ENCODE peak calls at places on chromosomes 16 and 17, in four cellular contexts. T is body of pancreas; A is CD8-positive, alpha-beta T cell; U is tibial artery. S is an unnamed sample. For H3K4me1, the result is how much of the 10 kb centered on the place peaks cover.

GRCh38 chr17:46273541-46274236 is 21.2 kb upstream of the LRRC37A start:
- DNase-seq in T (no peak), A (peak), U (no peak), S (no peak)

GRCh38 chr17:40806131-40806530 is 6.4 kb upstream of the KRT28 start:
- DNase-seq in T (no peak), A (no peak), U (no peak), S (no peak)

GRCh38 chr17:50625032-50625871 is 9.4 kb upstream of the ABCC3 start:
- DNase-seq in T (no peak), A (no peak), U (no peak), S (no peak)

GRCh38 chr17:82129095-82129494 is 31.1 kb upstream of the FASN start:
- DNase-seq in T (no peak), A (no peak), U (no peak), S (no peak)

GRCh38 chr17:57823469-57824401 is 26.1 kb downstream of the MRPS23 start:
- DNase-seq in T (no peak), A (no peak), U (no peak), S (no peak)

GRCh38 chr17:80927791-80928216 is 63.8 kb upstream of the CHMP6 start:
- DNase-seq in T (no peak), A (no peak), U (peak), S (no peak)

GRCh38 chr17:71516149-71516548 is 604.7 kb upstream of the SOX9 start:
- DNase-seq in T (no peak), A (no peak), U (no peak), S (no peak)

GRCh38 chr16:21599994-21600773 is 807 bp downstream of the METTL9 start:
- DNase-seq in T (no peak), A (no peak), U (no peak), S (no peak)

GRCh38 chr17:82884923-82885322 is 45.1 kb upstream of the ZNF750 start:
- DNase-seq in T (no peak), A (peak), U (no peak), S (no peak)

GRCh38 chr17:46815474-46816353 is 2.8 kb downstream of the WNT3 start:
- DNase-seq in T (no peak), A (no peak), U (no peak), S (no peak)

GRCh38 chr16:58105619-58106018 is 23.6 kb downstream of the CFAP20 start:
- DNase-seq in T (no peak), A (no peak), U (no peak), S (no peak)

DNA sequence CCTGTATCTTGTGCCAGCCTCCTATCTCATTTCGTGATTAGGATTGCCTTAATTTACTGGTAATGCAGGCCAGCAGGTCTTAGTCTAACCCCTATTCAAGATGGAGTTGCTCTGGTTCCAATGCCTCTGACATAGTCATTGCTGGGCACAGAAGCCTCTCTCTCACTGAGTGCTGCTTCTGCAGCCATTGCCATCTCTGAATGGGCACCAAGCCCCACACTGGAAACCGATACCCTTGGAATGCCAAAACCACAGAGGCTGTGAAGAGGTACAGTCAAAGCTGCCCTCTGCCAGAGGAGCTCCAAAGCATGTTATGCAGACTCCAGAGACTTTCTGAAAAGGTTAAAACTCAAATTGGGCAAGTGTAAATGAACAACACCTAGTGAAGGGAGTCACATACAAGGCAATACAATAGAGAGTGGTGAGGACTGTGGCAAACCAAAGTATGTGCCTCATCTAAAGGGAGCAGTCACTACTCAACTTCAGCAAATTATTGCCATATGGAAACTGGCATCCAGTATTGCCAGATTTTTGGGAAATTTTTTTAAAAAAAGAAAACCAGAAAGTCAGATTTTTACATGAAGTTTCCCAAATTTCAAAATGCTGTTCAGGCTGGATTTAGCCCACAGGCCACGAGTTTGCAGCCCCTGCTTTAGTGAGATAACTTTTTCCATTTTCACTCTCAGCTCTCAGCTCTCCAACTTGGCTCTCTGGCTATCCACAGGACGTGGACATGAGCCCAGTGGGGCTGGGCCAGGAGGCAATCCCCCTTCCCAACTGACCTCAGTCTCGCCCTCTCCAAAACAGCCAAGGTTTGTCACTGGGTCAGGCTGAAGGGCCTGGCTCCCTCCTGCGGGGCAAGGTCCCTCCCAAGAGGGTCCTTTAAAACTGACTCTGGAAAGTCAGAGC is 2.1 kb upstream of the MMP2 start:
- DNase-seq in T (no peak), A (no peak), U (no peak), S (peak)
- H3K4me1 ChIP-seq in T (under half), A (under half), U (under half), S (under half)

DNA sequence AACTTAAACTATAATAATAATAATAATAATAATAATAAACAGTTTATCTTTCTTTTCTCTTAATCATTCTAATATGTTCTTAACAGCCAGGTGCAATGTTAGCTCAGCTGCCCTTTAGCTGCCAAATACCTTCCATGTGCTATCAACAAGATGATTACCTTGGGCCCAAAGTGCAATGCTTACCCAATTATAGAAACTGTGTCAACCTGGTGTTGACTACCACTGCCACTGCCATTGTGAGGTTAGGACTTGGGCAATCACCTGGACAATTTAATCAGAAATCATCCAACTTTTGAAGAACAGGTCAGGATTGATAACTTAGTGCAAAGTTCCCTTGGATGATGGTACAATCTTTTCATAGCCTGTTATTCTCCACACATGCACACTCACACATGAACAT is 371.8 kb upstream of the SALL1 start:
- DNase-seq in T (no peak), A (no peak), U (no peak), S (no peak)
- TF ChIP-seq CTCF in T (no peak), A (no peak), U (no peak), S (no peak)

GRCh38 chr16:86443508-86444130 is 66.7 kb upstream of the FOXF1 start:
- DNase-seq in T (no peak), A (no peak), U (no peak), S (no peak)
- H3K27ac ChIP-seq in T (no peak), A (no peak), U (no peak), S (no peak)

GRCh38 chr17:2068589-2069051 is 13.7 kb downstream of the HIC1 start:
- DNase-seq in T (no peak), A (no peak), U (no peak), S (no peak)
- H3K4me1 ChIP-seq in T (under half), A (under half), U (under half), S (half or more)

GRCh38 chr17:75521951-75522727 is 3.4 kb upstream of the LLGL2 start:
- DNase-seq in T (no peak), A (no peak), U (no peak), S (no peak)

GRCh38 chr17:75524971-75525805 is at the start of gene LLGL2:
- DNase-seq in T (peak), A (peak), U (peak), S (peak)

GRCh38 chr17:75525806-75526554 is 483 bp downstream of the LLGL2 start:
- DNase-seq in T (peak), A (no peak), U (no peak), S (no peak)

GRCh38 chr17:75523647-75524046 is 1.9 kb upstream of the LLGL2 start:
- DNase-seq in T (no peak), A (no peak), U (no peak), S (no peak)

DNA sequence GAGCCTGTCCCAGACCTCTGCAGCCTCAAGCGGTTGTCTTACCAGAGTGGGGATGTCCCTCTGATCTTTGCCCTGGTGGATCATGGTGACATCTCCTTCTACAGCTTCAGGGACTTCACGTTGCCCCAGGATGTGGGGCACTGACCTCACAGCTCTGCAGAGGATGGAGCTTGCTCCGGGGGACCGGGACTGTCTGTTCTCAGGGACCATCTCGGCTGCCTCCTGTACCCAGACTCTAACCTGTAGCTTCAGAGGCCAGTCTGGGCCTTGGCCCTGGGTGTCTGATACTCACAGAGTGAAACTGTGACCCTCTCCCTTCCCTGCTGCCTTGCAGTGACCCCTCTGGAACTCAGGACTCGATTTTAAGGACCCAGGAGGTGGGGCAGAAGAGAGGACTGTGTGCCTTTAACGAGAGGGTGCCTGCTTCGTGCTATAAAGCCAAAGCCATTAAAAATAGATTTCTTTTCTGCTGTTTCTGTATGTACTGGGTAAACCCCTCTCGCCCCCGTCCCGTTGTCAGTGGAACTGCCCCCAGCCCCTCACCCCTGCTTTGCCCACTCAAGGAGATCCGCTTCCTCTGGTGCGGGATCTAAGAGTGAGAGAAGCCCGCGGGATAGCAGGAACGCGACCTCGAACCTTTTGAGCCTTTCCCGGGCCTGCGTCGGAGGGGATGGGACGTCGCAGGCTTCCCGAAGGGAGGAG is 1.1 kb upstream of the LLGL2 start:
- DNase-seq in T (no peak), A (no peak), U (no peak), S (no peak)
- TF ChIP-seq CTCF in T (no peak), A (no peak), U (no peak), S (no peak)

DNA sequence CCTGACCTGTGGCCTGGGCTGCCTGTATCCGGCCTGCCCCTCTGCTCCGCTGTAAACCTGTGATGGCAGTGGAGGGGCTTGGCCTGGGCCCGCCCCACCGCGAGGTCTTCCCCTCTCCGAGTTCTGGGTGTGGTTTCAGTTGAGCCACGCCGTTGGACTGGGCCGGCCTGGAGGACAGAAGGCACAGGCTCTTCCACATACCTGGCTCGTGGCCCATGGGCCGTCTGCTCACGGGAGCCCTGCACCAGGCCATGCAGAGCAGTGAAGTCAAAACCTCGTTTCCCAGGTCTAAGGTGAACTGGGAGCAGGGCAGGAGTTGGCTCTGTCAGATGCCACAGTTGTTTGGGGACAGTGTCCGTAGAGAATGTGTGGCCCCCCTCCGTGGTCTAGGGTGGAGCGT is 5.6 kb upstream of the RNPS1 start:
- DNase-seq in T (no peak), A (no peak), U (no peak), S (no peak)
- H3K27ac ChIP-seq in T (no peak), A (no peak), U (no peak), S (no peak)

DNA sequence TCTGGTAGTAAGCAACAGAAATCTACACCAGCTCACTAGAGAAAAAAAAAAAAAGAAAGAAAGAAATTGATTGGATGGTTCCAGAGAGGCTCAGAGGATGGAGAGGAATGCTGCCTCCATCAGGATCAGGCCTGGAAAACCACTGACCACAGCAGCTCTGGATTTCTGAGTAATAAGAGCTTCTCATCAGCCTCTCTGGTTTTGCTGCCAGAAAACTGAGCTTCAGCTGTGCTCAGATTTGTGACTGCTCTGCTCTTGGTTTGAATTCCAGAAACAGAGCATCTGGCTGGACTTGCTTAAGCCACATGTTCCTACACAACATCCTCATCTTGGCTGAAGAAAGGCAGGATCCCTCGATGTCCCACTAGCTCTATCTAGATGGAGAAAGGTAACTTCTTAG is 25.9 kb downstream of the IRX6 start:
- DNase-seq in T (no peak), A (no peak), U (no peak), S (no peak)
- H3K4me1 ChIP-seq in T (under half), A (under half), U (under half), S (under half)